ENCODE peak calls at places on chromosome 1, in five cellular contexts. One of them, this sample, is unnamed.
A peak's percentile ranks its signal among the peaks of the same experiment; 100 is the strongest.

GRCh38 chr1:230163719-230164118 is 96.7 kb downstream of the GALNT2 start:
- DNase-seq in NCI-H526 treated with DMSO at 0.1 percent for 48 hours: no peak
- DNase-seq in stimulated activated naive CD8-positive, alpha-beta T cell treated with anti-CD3 and anti-CD28 coated beads, Interleukin-15, Interleukin-2, amounts not matched to agents 100 U/mL and 50 U/mL, for 24 hours: no peak
- DNase-seq in endothelial cell: no peak
- DNase-seq in stimulated activated naive B cell treated with anti-CD40 and anti-IgM and Interleukin-4, amounts not matched to agents 10 μg/mL and 1 μg/mL and 100 μg/mL, for 72 hours: no peak
- DNase-seq in this sample: no peak

GRCh38 chr1:8456306-8456912 is 138.5 kb downstream of the SLC45A1 start:
- DNase-seq in NCI-H526 treated with DMSO at 0.1 percent for 48 hours: no peak
- DNase-seq in stimulated activated naive CD8-positive, alpha-beta T cell treated with anti-CD3 and anti-CD28 coated beads, Interleukin-15, Interleukin-2, amounts not matched to agents 100 U/mL and 50 U/mL, for 24 hours: no peak
- DNase-seq in endothelial cell: no peak
- DNase-seq in stimulated activated naive B cell treated with anti-CD40 and anti-IgM and Interleukin-4, amounts not matched to agents 10 μg/mL and 1 μg/mL and 100 μg/mL, for 72 hours: no peak
- DNase-seq in this sample: no peak

GRCh38 chr1:177847843-177848242 is 122.0 kb downstream of the SEC16B start:
- DNase-seq in NCI-H526 treated with DMSO at 0.1 percent for 48 hours: no peak
- DNase-seq in stimulated activated naive CD8-positive, alpha-beta T cell treated with anti-CD3 and anti-CD28 coated beads, Interleukin-15, Interleukin-2, amounts not matched to agents 100 U/mL and 50 U/mL, for 24 hours: no peak
- DNase-seq in endothelial cell: no peak
- DNase-seq in stimulated activated naive B cell treated with anti-CD40 and anti-IgM and Interleukin-4, amounts not matched to agents 10 μg/mL and 1 μg/mL and 100 μg/mL, for 72 hours: no peak
- DNase-seq in this sample: no peak

GRCh38 chr1:200535605-200536004 is 84.9 kb downstream of the KIF14 start:
- DNase-seq in NCI-H526 treated with DMSO at 0.1 percent for 48 hours: no peak
- DNase-seq in stimulated activated naive CD8-positive, alpha-beta T cell treated with anti-CD3 and anti-CD28 coated beads, Interleukin-15, Interleukin-2, amounts not matched to agents 100 U/mL and 50 U/mL, for 24 hours: peak; percentile 11
- DNase-seq in endothelial cell: peak; percentile 13
- DNase-seq in stimulated activated naive B cell treated with anti-CD40 and anti-IgM and Interleukin-4, amounts not matched to agents 10 μg/mL and 1 μg/mL and 100 μg/mL, for 72 hours: no peak
- DNase-seq in this sample: peak; percentile 49

GRCh38 chr1:173444757-173445156 is 32.4 kb upstream of the PRDX6 start:
- DNase-seq in NCI-H526 treated with DMSO at 0.1 percent for 48 hours: no peak
- DNase-seq in stimulated activated naive CD8-positive, alpha-beta T cell treated with anti-CD3 and anti-CD28 coated beads, Interleukin-15, Interleukin-2, amounts not matched to agents 100 U/mL and 50 U/mL, for 24 hours: no peak
- DNase-seq in endothelial cell: no peak
- DNase-seq in stimulated activated naive B cell treated with anti-CD40 and anti-IgM and Interleukin-4, amounts not matched to agents 10 μg/mL and 1 μg/mL and 100 μg/mL, for 72 hours: no peak
- DNase-seq in this sample: no peak

GRCh38 chr1:174068000-174068399 is 45.8 kb upstream of the RC3H1 start:
- DNase-seq in NCI-H526 treated with DMSO at 0.1 percent for 48 hours: no peak
- DNase-seq in stimulated activated naive CD8-positive, alpha-beta T cell treated with anti-CD3 and anti-CD28 coated beads, Interleukin-15, Interleukin-2, amounts not matched to agents 100 U/mL and 50 U/mL, for 24 hours: no peak
- DNase-seq in endothelial cell: no peak
- DNase-seq in stimulated activated naive B cell treated with anti-CD40 and anti-IgM and Interleukin-4, amounts not matched to agents 10 μg/mL and 1 μg/mL and 100 μg/mL, for 72 hours: no peak
- DNase-seq in this sample: no peak

GRCh38 chr1:45456531-45456930 is 34.4 kb downstream of the TESK2 start:
- DNase-seq in NCI-H526 treated with DMSO at 0.1 percent for 48 hours: no peak
- DNase-seq in stimulated activated naive CD8-positive, alpha-beta T cell treated with anti-CD3 and anti-CD28 coated beads, Interleukin-15, Interleukin-2, amounts not matched to agents 100 U/mL and 50 U/mL, for 24 hours: no peak
- DNase-seq in endothelial cell: no peak
- DNase-seq in stimulated activated naive B cell treated with anti-CD40 and anti-IgM and Interleukin-4, amounts not matched to agents 10 μg/mL and 1 μg/mL and 100 μg/mL, for 72 hours: no peak
- DNase-seq in this sample: no peak

GRCh38 chr1:46456411-46456963 is 33.1 kb upstream of the DMBX1 start:
- DNase-seq in NCI-H526 treated with DMSO at 0.1 percent for 48 hours: no peak
- DNase-seq in stimulated activated naive CD8-positive, alpha-beta T cell treated with anti-CD3 and anti-CD28 coated beads, Interleukin-15, Interleukin-2, amounts not matched to agents 100 U/mL and 50 U/mL, for 24 hours: no peak
- DNase-seq in endothelial cell: no peak
- DNase-seq in stimulated activated naive B cell treated with anti-CD40 and anti-IgM and Interleukin-4, amounts not matched to agents 10 μg/mL and 1 μg/mL and 100 μg/mL, for 72 hours: no peak
- DNase-seq in this sample: no peak

GRCh38 chr1:226951286-226952120 is 11.4 kb downstream of the COQ8A start:
- DNase-seq in NCI-H526 treated with DMSO at 0.1 percent for 48 hours: no peak
- DNase-seq in stimulated activated naive CD8-positive, alpha-beta T cell treated with anti-CD3 and anti-CD28 coated beads, Interleukin-15, Interleukin-2, amounts not matched to agents 100 U/mL and 50 U/mL, for 24 hours: no peak
- DNase-seq in endothelial cell: no peak
- DNase-seq in stimulated activated naive B cell treated with anti-CD40 and anti-IgM and Interleukin-4, amounts not matched to agents 10 μg/mL and 1 μg/mL and 100 μg/mL, for 72 hours: no peak
- DNase-seq in this sample: no peak

GRCh38 chr1:227541129-227541528 is 22.2 kb upstream of the ZNF678 start:
- DNase-seq in NCI-H526 treated with DMSO at 0.1 percent for 48 hours: no peak
- DNase-seq in stimulated activated naive CD8-positive, alpha-beta T cell treated with anti-CD3 and anti-CD28 coated beads, Interleukin-15, Interleukin-2, amounts not matched to agents 100 U/mL and 50 U/mL, for 24 hours: no peak
- DNase-seq in endothelial cell: no peak
- DNase-seq in stimulated activated naive B cell treated with anti-CD40 and anti-IgM and Interleukin-4, amounts not matched to agents 10 μg/mL and 1 μg/mL and 100 μg/mL, for 72 hours: no peak
- DNase-seq in this sample: no peak

GRCh38 chr1:84377480-84378095 is 20.7 kb upstream of the DNASE2B start:
- DNase-seq in NCI-H526 treated with DMSO at 0.1 percent for 48 hours: no peak
- DNase-seq in stimulated activated naive CD8-positive, alpha-beta T cell treated with anti-CD3 and anti-CD28 coated beads, Interleukin-15, Interleukin-2, amounts not matched to agents 100 U/mL and 50 U/mL, for 24 hours: no peak
- DNase-seq in endothelial cell: no peak
- DNase-seq in stimulated activated naive B cell treated with anti-CD40 and anti-IgM and Interleukin-4, amounts not matched to agents 10 μg/mL and 1 μg/mL and 100 μg/mL, for 72 hours: no peak
- DNase-seq in this sample: no peak

GRCh38 chr1:1004420-1004779 is 4.5 kb upstream of the HES4 start:
- DNase-seq in NCI-H526 treated with DMSO at 0.1 percent for 48 hours: no peak
- DNase-seq in stimulated activated naive CD8-positive, alpha-beta T cell treated with anti-CD3 and anti-CD28 coated beads, Interleukin-15, Interleukin-2, amounts not matched to agents 100 U/mL and 50 U/mL, for 24 hours: no peak
- DNase-seq in endothelial cell: no peak
- DNase-seq in stimulated activated naive B cell treated with anti-CD40 and anti-IgM and Interleukin-4, amounts not matched to agents 10 μg/mL and 1 μg/mL and 100 μg/mL, for 72 hours: no peak
- DNase-seq in this sample: no peak

GRCh38 chr1:211705439-211706205 is 30.2 kb upstream of the NEK2 start:
- DNase-seq in NCI-H526 treated with DMSO at 0.1 percent for 48 hours: peak; percentile 34
- DNase-seq in stimulated activated naive CD8-positive, alpha-beta T cell treated with anti-CD3 and anti-CD28 coated beads, Interleukin-15, Interleukin-2, amounts not matched to agents 100 U/mL and 50 U/mL, for 24 hours: no peak
- DNase-seq in endothelial cell: no peak
- DNase-seq in stimulated activated naive B cell treated with anti-CD40 and anti-IgM and Interleukin-4, amounts not matched to agents 10 μg/mL and 1 μg/mL and 100 μg/mL, for 72 hours: no peak
- DNase-seq in this sample: no peak

GRCh38 chr1:31674626-31675025 is 29.2 kb downstream of the COL16A1 start:
- DNase-seq in NCI-H526 treated with DMSO at 0.1 percent for 48 hours: no peak
- DNase-seq in stimulated activated naive CD8-positive, alpha-beta T cell treated with anti-CD3 and anti-CD28 coated beads, Interleukin-15, Interleukin-2, amounts not matched to agents 100 U/mL and 50 U/mL, for 24 hours: no peak
- DNase-seq in endothelial cell: no peak
- DNase-seq in stimulated activated naive B cell treated with anti-CD40 and anti-IgM and Interleukin-4, amounts not matched to agents 10 μg/mL and 1 μg/mL and 100 μg/mL, for 72 hours: no peak
- DNase-seq in this sample: no peak

GRCh38 chr1:161132410-161133219 is at the start of gene DEDD:
- DNase-seq in NCI-H526 treated with DMSO at 0.1 percent for 48 hours: peak; percentile 99
- DNase-seq in stimulated activated naive CD8-positive, alpha-beta T cell treated with anti-CD3 and anti-CD28 coated beads, Interleukin-15, Interleukin-2, amounts not matched to agents 100 U/mL and 50 U/mL, for 24 hours: peak; percentile 89
- DNase-seq in endothelial cell: peak; percentile 91
- DNase-seq in stimulated activated naive B cell treated with anti-CD40 and anti-IgM and Interleukin-4, amounts not matched to agents 10 μg/mL and 1 μg/mL and 100 μg/mL, for 72 hours: peak; percentile 89
- DNase-seq in this sample: peak; percentile 95

GRCh38 chr1:111735858-111736544 is 3.2 kb downstream of the INKA2 start:
- DNase-seq in NCI-H526 treated with DMSO at 0.1 percent for 48 hours: peak; percentile 31
- DNase-seq in stimulated activated naive CD8-positive, alpha-beta T cell treated with anti-CD3 and anti-CD28 coated beads, Interleukin-15, Interleukin-2, amounts not matched to agents 100 U/mL and 50 U/mL, for 24 hours: no peak
- DNase-seq in endothelial cell: no peak
- DNase-seq in stimulated activated naive B cell treated with anti-CD40 and anti-IgM and Interleukin-4, amounts not matched to agents 10 μg/mL and 1 μg/mL and 100 μg/mL, for 72 hours: no peak
- DNase-seq in this sample: no peak

GRCh38 chr1:53517821-53518352 is 58.7 kb downstream of the DMRTB1 start:
- DNase-seq in NCI-H526 treated with DMSO at 0.1 percent for 48 hours: no peak
- DNase-seq in stimulated activated naive CD8-positive, alpha-beta T cell treated with anti-CD3 and anti-CD28 coated beads, Interleukin-15, Interleukin-2, amounts not matched to agents 100 U/mL and 50 U/mL, for 24 hours: no peak
- DNase-seq in endothelial cell: no peak
- DNase-seq in stimulated activated naive B cell treated with anti-CD40 and anti-IgM and Interleukin-4, amounts not matched to agents 10 μg/mL and 1 μg/mL and 100 μg/mL, for 72 hours: no peak
- DNase-seq in this sample: no peak

GRCh38 chr1:183543619-183544204 is 46.5 kb downstream of the NCF2 start:
- DNase-seq in NCI-H526 treated with DMSO at 0.1 percent for 48 hours: peak; percentile 78
- DNase-seq in stimulated activated naive CD8-positive, alpha-beta T cell treated with anti-CD3 and anti-CD28 coated beads, Interleukin-15, Interleukin-2, amounts not matched to agents 100 U/mL and 50 U/mL, for 24 hours: no peak
- DNase-seq in endothelial cell: peak; percentile 26
- DNase-seq in stimulated activated naive B cell treated with anti-CD40 and anti-IgM and Interleukin-4, amounts not matched to agents 10 μg/mL and 1 μg/mL and 100 μg/mL, for 72 hours: no peak
- DNase-seq in this sample: no peak

GRCh38 chr1:210770396-210770984 is 363.5 kb downstream of the KCNH1 start:
- DNase-seq in NCI-H526 treated with DMSO at 0.1 percent for 48 hours: no peak
- DNase-seq in stimulated activated naive CD8-positive, alpha-beta T cell treated with anti-CD3 and anti-CD28 coated beads, Interleukin-15, Interleukin-2, amounts not matched to agents 100 U/mL and 50 U/mL, for 24 hours: no peak
- DNase-seq in endothelial cell: no peak
- DNase-seq in stimulated activated naive B cell treated with anti-CD40 and anti-IgM and Interleukin-4, amounts not matched to agents 10 μg/mL and 1 μg/mL and 100 μg/mL, for 72 hours: no peak
- DNase-seq in this sample: no peak

GRCh38 chr1:242523968-242524570 is 428 bp downstream of the PLD5 start:
- DNase-seq in NCI-H526 treated with DMSO at 0.1 percent for 48 hours: no peak
- DNase-seq in stimulated activated naive CD8-positive, alpha-beta T cell treated with anti-CD3 and anti-CD28 coated beads, Interleukin-15, Interleukin-2, amounts not matched to agents 100 U/mL and 50 U/mL, for 24 hours: peak; percentile 5
- DNase-seq in endothelial cell: peak; percentile 60
- DNase-seq in stimulated activated naive B cell treated with anti-CD40 and anti-IgM and Interleukin-4, amounts not matched to agents 10 μg/mL and 1 μg/mL and 100 μg/mL, for 72 hours: peak; percentile 7
- DNase-seq in this sample: peak; percentile 6

GRCh38 chr1:179164494-179164893 is 65.0 kb downstream of the ABL2 start:
- DNase-seq in NCI-H526 treated with DMSO at 0.1 percent for 48 hours: no peak
- DNase-seq in stimulated activated naive CD8-positive, alpha-beta T cell treated with anti-CD3 and anti-CD28 coated beads, Interleukin-15, Interleukin-2, amounts not matched to agents 100 U/mL and 50 U/mL, for 24 hours: no peak
- DNase-seq in endothelial cell: no peak
- DNase-seq in stimulated activated naive B cell treated with anti-CD40 and anti-IgM and Interleukin-4, amounts not matched to agents 10 μg/mL and 1 μg/mL and 100 μg/mL, for 72 hours: no peak
- DNase-seq in this sample: no peak

GRCh38 chr1:23198373-23198772 is 18.9 kb downstream of the HTR1D start:
- DNase-seq in NCI-H526 treated with DMSO at 0.1 percent for 48 hours: no peak
- DNase-seq in stimulated activated naive CD8-positive, alpha-beta T cell treated with anti-CD3 and anti-CD28 coated beads, Interleukin-15, Interleukin-2, amounts not matched to agents 100 U/mL and 50 U/mL, for 24 hours: no peak
- DNase-seq in endothelial cell: no peak
- DNase-seq in stimulated activated naive B cell treated with anti-CD40 and anti-IgM and Interleukin-4, amounts not matched to agents 10 μg/mL and 1 μg/mL and 100 μg/mL, for 72 hours: no peak
- DNase-seq in this sample: no peak